ENCODE peak calls at places on chromosome 4, in five cellular contexts. S, M, P, Y and C are unnamed samples.

GRCh38 chr4:38489924-38490639 is 173.9 kb upstream of the KLF3 start:
- DNase-seq in S (no peak), P (no peak), M (no peak), Y (no peak), C (no peak)

GRCh38 chr4:155552180-155552579 is 114.5 kb upstream of the GUCY1A1 start:
- DNase-seq in P (peak; percentile 73), Y (no peak), M (no peak), S (no peak), C (no peak)

GRCh38 chr4:83561381-83561780 is 25.5 kb downstream of the GPAT3 start:
- DNase-seq in S (peak; percentile 80), P (peak; percentile 66), Y (no peak), M (no peak), C (no peak)

GRCh38 chr4:41452484-41453225 is 85.3 kb upstream of the LIMCH1 start:
- DNase-seq in S (no peak), Y (no peak), P (no peak), M (no peak), C (no peak)

GRCh38 chr4:156503119-156503518 is 468.5 kb downstream of the PDGFC start:
- DNase-seq in M (no peak), Y (no peak), P (no peak), S (no peak), C (no peak)

GRCh38 chr4:156188596-156188995 is 234.9 kb upstream of the CTSO start:
- DNase-seq in Y (no peak), S (no peak), P (no peak), M (no peak), C (no peak)

GRCh38 chr4:16794816-16795445 is 103.5 kb downstream of the LDB2 start:
- DNase-seq in S (peak; percentile 1), Y (peak; percentile 7), M (peak; percentile 49), P (peak; percentile 66), C (peak; percentile 10)

GRCh38 chr4:69881173-69881773 is 21.3 kb upstream of the SULT1E1 start:
- DNase-seq in P (peak; percentile 1), Y (no peak), M (no peak), S (peak; percentile 10), C (no peak)

GRCh38 chr4:106806158-106806797 is 229.8 kb downstream of the DKK2 start:
- DNase-seq in P (peak; percentile 6), M (no peak), S (no peak), Y (no peak), C (no peak)

GRCh38 chr4:28225005-28225404 is 1364.4 kb downstream of the STIM2 start:
- DNase-seq in Y (no peak), S (peak; percentile 2), P (peak; percentile 56), M (peak; percentile 18), C (no peak)

GRCh38 chr4:56727150-56727549 is 46.1 kb upstream of the HOPX start:
- DNase-seq in Y (no peak), M (no peak), P (no peak), S (no peak), C (no peak)

GRCh38 chr4:1731180-1731579 is 9.9 kb downstream of the TACC3 start:
- DNase-seq in Y (no peak), S (peak; percentile 61), M (no peak), P (no peak), C (no peak)

GRCh38 chr4:174575436-174575835 is 53.1 kb upstream of the HPGD start:
- DNase-seq in P (no peak), Y (no peak), M (no peak), S (no peak), C (no peak)

GRCh38 chr4:33068539-33068938 is 2348.4 kb downstream of the PCDH7 start:
- DNase-seq in Y (no peak), M (no peak), S (no peak), P (no peak), C (no peak)

GRCh38 chr4:100826808-100827548 is 309.2 kb upstream of the EMCN start:
- DNase-seq in S (no peak), M (no peak), P (no peak), Y (no peak), C (no peak)

GRCh38 chr4:108917255-108917654 is 154.4 kb upstream of the ETNPPL start:
- DNase-seq in S (no peak), P (no peak), Y (no peak), M (no peak), C (no peak)

GRCh38 chr4:169443748-169444147 is 168.6 kb downstream of the NEK1 start:
- DNase-seq in Y (no peak), P (no peak), M (no peak), S (no peak), C (no peak)

GRCh38 chr4:54225671-54226398 is 3.3 kb upstream of the PDGFRA start:
- DNase-seq in S (no peak), P (no peak), M (no peak), Y (no peak), C (no peak)

GRCh38 chr4:1855334-1856070 is 454 bp downstream of the LETM1 start:
- DNase-seq in P (no peak), S (no peak), M (peak; percentile 25), Y (no peak), C (no peak)

GRCh38 chr4:53767503-53767902 is 176.2 kb upstream of the LNX1 start:
- DNase-seq in P (peak; percentile 69), Y (no peak), M (no peak), S (no peak), C (no peak)

GRCh38 chr4:76526585-76526990 is 91.6 kb downstream of the SHROOM3 start:
- DNase-seq in P (no peak), M (no peak), S (no peak), Y (no peak), C (no peak)

GRCh38 chr4:77493120-77493767 is 112.4 kb upstream of the CXCL13 start:
- DNase-seq in P (no peak), M (no peak), S (no peak), Y (no peak), C (no peak)

GRCh38 chr4:143017210-143017609 is 167.5 kb upstream of the USP38 start:
- DNase-seq in M (no peak), S (no peak), Y (no peak), P (no peak), C (no peak)

GRCh38 chr4:6109842-6110560 is 90.3 kb downstream of the JAKMIP1 start:
- DNase-seq in M (peak; percentile 50), S (no peak), P (no peak), Y (no peak), C (peak; percentile 62)

GRCh38 chr4:171880136-171880535 is 66.9 kb downstream of the GALNTL6 start:
- DNase-seq in S (peak; percentile 61), Y (no peak), P (peak; percentile 88), M (no peak), C (no peak)

GRCh38 chr4:137370699-137371098 is 161.6 kb downstream of the PCDH18 start:
- DNase-seq in P (no peak), Y (no peak), M (no peak), S (no peak), C (no peak)

GRCh38 chr4:113801882-113802281 is 40.3 kb upstream of the CAMK2D start:
- DNase-seq in Y (no peak), M (no peak), S (no peak), P (no peak), C (no peak)